ENCODE peak calls at places on chromosomes 5 and 9, in four cellular contexts. R, F, L and X are unnamed samples.
A peak's percentile ranks its signal among the peaks of the same experiment; 100 is the strongest.

GRCh38 chr9:34070601-34071340 is 22.1 kb upstream of the UBAP2 start:
- DNase-seq in F (no peak), R (no peak), L (no peak), X (no peak)

GRCh38 chr5:40022057-40022456 is 597.3 kb upstream of the DAB2 start:
- DNase-seq in R (no peak), L (no peak), F (no peak), X (no peak)

GRCh38 chr5:5331838-5332237 is 90.6 kb upstream of the ICE1 start:
- DNase-seq in L (no peak), F (no peak), R (no peak), X (no peak)

GRCh38 chr5:126805108-126805507 is 28.2 kb downstream of the LMNB1 start:
- DNase-seq in F (no peak), L (no peak), R (peak; percentile 27), X (no peak)

GRCh38 chr5:126695081-126695480 is 81.9 kb upstream of the LMNB1 start:
- DNase-seq in R (no peak), F (no peak), L (no peak), X (no peak)

GRCh38 chr9:71767421-71768321 is 642 bp downstream of the CEMIP2 start:
- DNase-seq in F (peak; percentile 43), L (no peak), R (no peak), X (peak; percentile 6)

GRCh38 chr5:134566741-134567221 is 41.3 kb downstream of the JADE2 start:
- DNase-seq in F (no peak), L (no peak), R (no peak), X (no peak)

GRCh38 chr5:172144291-172144815 is 43.7 kb downstream of the STK10 start:
- DNase-seq in L (no peak), R (peak; percentile 74), F (peak; percentile 43), X (no peak)

GRCh38 chr5:2173067-2173466 is 290.3 kb upstream of the IRX4 start:
- DNase-seq in L (no peak), F (no peak), R (no peak), X (no peak)

GRCh38 chr5:154198611-154199230 is 8.2 kb downstream of the GALNT10 start:
- DNase-seq in R (peak; percentile 70), F (peak; percentile 83), L (no peak), X (peak; percentile 81)

GRCh38 chr5:6832994-6833393 is 119.8 kb downstream of the TENT4A start:
- DNase-seq in R (no peak), F (no peak), L (no peak), X (no peak)

GRCh38 chr9:4306066-4306787 is 6.4 kb upstream of the GLIS3 start:
- DNase-seq in R (peak; percentile 42), F (peak; percentile 59), L (no peak), X (peak; percentile 46)

GRCh38 chr5:109455598-109456096 is 45.9 kb upstream of the PJA2 start:
- DNase-seq in F (peak; percentile 100), R (peak; percentile 100), L (peak; percentile 21), X (peak; percentile 95)

GRCh38 chr9:15306068-15306756 is 804 bp downstream of the TTC39B start:
- DNase-seq in R (peak; percentile 89), F (peak; percentile 70), L (peak; percentile 55), X (no peak)

GRCh38 chr5:8340739-8341344 is 471.9 kb downstream of the MTRR start:
- DNase-seq in L (peak; percentile 25), R (peak; percentile 6), F (peak; percentile 14), X (peak; percentile 36)